ENCODE peak calls at places on chromosomes 7 and 10, in eight cellular contexts. One of them, this sample, is unnamed.

GRCh38 chr7:106059556-106059955 is 52.6 kb downstream of the SYPL1 start:
- DNase-seq in SHP77 treated with DMSO at 0.1 percent for 48 hours: no peak
- DNase-seq in fibroblast of the aortic adventitia: no peak
- DNase-seq in stimulated activated CD8-positive, alpha-beta memory T cell treated with anti-CD3 and anti-CD28 coated beads, Interleukin-2, amount 100 ng/mL, for 48 hours: no peak
- DNase-seq in chondrocyte: no peak
- DNase-seq in SK-N-SH: no peak
- DNase-seq in activated CD8-positive, alpha-beta memory T cell treated with anti-CD3 and anti-CD28 coated beads, Interleukin-2, amount 50 U/mL, for 4 hours: no peak
- DNase-seq in fibroblast of mammary gland: peak; percentile 16
- DNase-seq in this sample: no peak

GRCh38 chr10:13997650-13998049 is 333.1 kb downstream of the FRMD4A start:
- DNase-seq in SHP77 treated with DMSO at 0.1 percent for 48 hours: no peak
- DNase-seq in fibroblast of the aortic adventitia: peak; percentile 79
- DNase-seq in stimulated activated CD8-positive, alpha-beta memory T cell treated with anti-CD3 and anti-CD28 coated beads, Interleukin-2, amount 100 ng/mL, for 48 hours: no peak
- DNase-seq in chondrocyte: no peak
- DNase-seq in SK-N-SH: no peak
- DNase-seq in activated CD8-positive, alpha-beta memory T cell treated with anti-CD3 and anti-CD28 coated beads, Interleukin-2, amount 50 U/mL, for 4 hours: no peak
- DNase-seq in fibroblast of mammary gland: no peak
- DNase-seq in this sample: no peak

GRCh38 chr10:128268015-128268722 is 141.9 kb upstream of the MKI67 start:
- DNase-seq in SHP77 treated with DMSO at 0.1 percent for 48 hours: no peak
- DNase-seq in fibroblast of the aortic adventitia: no peak
- DNase-seq in stimulated activated CD8-positive, alpha-beta memory T cell treated with anti-CD3 and anti-CD28 coated beads, Interleukin-2, amount 100 ng/mL, for 48 hours: no peak
- DNase-seq in chondrocyte: no peak
- DNase-seq in SK-N-SH: peak; percentile 87
- DNase-seq in activated CD8-positive, alpha-beta memory T cell treated with anti-CD3 and anti-CD28 coated beads, Interleukin-2, amount 50 U/mL, for 4 hours: no peak
- DNase-seq in fibroblast of mammary gland: peak; percentile 5
- DNase-seq in this sample: no peak

GRCh38 chr7:82602066-82602465 is 158.5 kb upstream of the CACNA2D1 start:
- DNase-seq in SHP77 treated with DMSO at 0.1 percent for 48 hours: no peak
- DNase-seq in fibroblast of the aortic adventitia: no peak
- DNase-seq in stimulated activated CD8-positive, alpha-beta memory T cell treated with anti-CD3 and anti-CD28 coated beads, Interleukin-2, amount 100 ng/mL, for 48 hours: no peak
- DNase-seq in chondrocyte: no peak
- DNase-seq in SK-N-SH: no peak
- DNase-seq in activated CD8-positive, alpha-beta memory T cell treated with anti-CD3 and anti-CD28 coated beads, Interleukin-2, amount 50 U/mL, for 4 hours: no peak
- DNase-seq in fibroblast of mammary gland: no peak
- DNase-seq in this sample: no peak

GRCh38 chr10:1712314-1712713 is 25.0 kb downstream of the ADARB2 start:
- DNase-seq in SHP77 treated with DMSO at 0.1 percent for 48 hours: no peak
- DNase-seq in fibroblast of the aortic adventitia: no peak
- DNase-seq in stimulated activated CD8-positive, alpha-beta memory T cell treated with anti-CD3 and anti-CD28 coated beads, Interleukin-2, amount 100 ng/mL, for 48 hours: no peak
- DNase-seq in chondrocyte: no peak
- DNase-seq in SK-N-SH: no peak
- DNase-seq in activated CD8-positive, alpha-beta memory T cell treated with anti-CD3 and anti-CD28 coated beads, Interleukin-2, amount 50 U/mL, for 4 hours: no peak
- DNase-seq in fibroblast of mammary gland: no peak
- DNase-seq in this sample: no peak

GRCh38 chr7:7226407-7226806 is 44.1 kb downstream of the C1GALT1 start:
- DNase-seq in SHP77 treated with DMSO at 0.1 percent for 48 hours: no peak
- DNase-seq in fibroblast of the aortic adventitia: no peak
- DNase-seq in stimulated activated CD8-positive, alpha-beta memory T cell treated with anti-CD3 and anti-CD28 coated beads, Interleukin-2, amount 100 ng/mL, for 48 hours: no peak
- DNase-seq in chondrocyte: no peak
- DNase-seq in SK-N-SH: no peak
- DNase-seq in activated CD8-positive, alpha-beta memory T cell treated with anti-CD3 and anti-CD28 coated beads, Interleukin-2, amount 50 U/mL, for 4 hours: no peak
- DNase-seq in fibroblast of mammary gland: no peak
- DNase-seq in this sample: no peak

GRCh38 chr7:70289067-70289466 is 690.8 kb downstream of the AUTS2 start:
- DNase-seq in SHP77 treated with DMSO at 0.1 percent for 48 hours: no peak
- DNase-seq in fibroblast of the aortic adventitia: peak; percentile 5
- DNase-seq in stimulated activated CD8-positive, alpha-beta memory T cell treated with anti-CD3 and anti-CD28 coated beads, Interleukin-2, amount 100 ng/mL, for 48 hours: no peak
- DNase-seq in chondrocyte: no peak
- DNase-seq in SK-N-SH: no peak
- DNase-seq in activated CD8-positive, alpha-beta memory T cell treated with anti-CD3 and anti-CD28 coated beads, Interleukin-2, amount 50 U/mL, for 4 hours: no peak
- DNase-seq in fibroblast of mammary gland: peak; percentile 82
- DNase-seq in this sample: no peak

GRCh38 chr10:120586471-120586872 is 129.4 kb downstream of the PLPP4 start:
- DNase-seq in SHP77 treated with DMSO at 0.1 percent for 48 hours: no peak
- DNase-seq in fibroblast of the aortic adventitia: peak; percentile 52
- DNase-seq in stimulated activated CD8-positive, alpha-beta memory T cell treated with anti-CD3 and anti-CD28 coated beads, Interleukin-2, amount 100 ng/mL, for 48 hours: no peak
- DNase-seq in chondrocyte: no peak
- DNase-seq in SK-N-SH: no peak
- DNase-seq in activated CD8-positive, alpha-beta memory T cell treated with anti-CD3 and anti-CD28 coated beads, Interleukin-2, amount 50 U/mL, for 4 hours: no peak
- DNase-seq in fibroblast of mammary gland: peak; percentile 22
- DNase-seq in this sample: no peak

GRCh38 chr7:12757443-12757842 is 70.0 kb downstream of the ARL4A start:
- DNase-seq in SHP77 treated with DMSO at 0.1 percent for 48 hours: no peak
- DNase-seq in fibroblast of the aortic adventitia: peak; percentile 91
- DNase-seq in stimulated activated CD8-positive, alpha-beta memory T cell treated with anti-CD3 and anti-CD28 coated beads, Interleukin-2, amount 100 ng/mL, for 48 hours: no peak
- DNase-seq in chondrocyte: no peak
- DNase-seq in SK-N-SH: no peak
- DNase-seq in activated CD8-positive, alpha-beta memory T cell treated with anti-CD3 and anti-CD28 coated beads, Interleukin-2, amount 50 U/mL, for 4 hours: no peak
- DNase-seq in fibroblast of mammary gland: peak; percentile 91
- DNase-seq in this sample: no peak

GRCh38 chr10:103804866-103805265 is 50.5 kb downstream of the SH3PXD2A start:
- DNase-seq in SHP77 treated with DMSO at 0.1 percent for 48 hours: no peak
- DNase-seq in fibroblast of the aortic adventitia: no peak
- DNase-seq in stimulated activated CD8-positive, alpha-beta memory T cell treated with anti-CD3 and anti-CD28 coated beads, Interleukin-2, amount 100 ng/mL, for 48 hours: no peak
- DNase-seq in chondrocyte: no peak
- DNase-seq in SK-N-SH: no peak
- DNase-seq in activated CD8-positive, alpha-beta memory T cell treated with anti-CD3 and anti-CD28 coated beads, Interleukin-2, amount 50 U/mL, for 4 hours: no peak
- DNase-seq in fibroblast of mammary gland: no peak
- DNase-seq in this sample: no peak

GRCh38 chr10:69807696-69808095 is 6.0 kb downstream of the COL13A1 start:
- DNase-seq in SHP77 treated with DMSO at 0.1 percent for 48 hours: no peak
- DNase-seq in fibroblast of the aortic adventitia: peak; percentile 64
- DNase-seq in stimulated activated CD8-positive, alpha-beta memory T cell treated with anti-CD3 and anti-CD28 coated beads, Interleukin-2, amount 100 ng/mL, for 48 hours: no peak
- DNase-seq in chondrocyte: no peak
- DNase-seq in SK-N-SH: peak; percentile 32
- DNase-seq in activated CD8-positive, alpha-beta memory T cell treated with anti-CD3 and anti-CD28 coated beads, Interleukin-2, amount 50 U/mL, for 4 hours: no peak
- DNase-seq in fibroblast of mammary gland: peak; percentile 26
- DNase-seq in this sample: no peak

GRCh38 chr10:130021373-130021950 is 57.4 kb upstream of the EBF3 start:
- DNase-seq in SHP77 treated with DMSO at 0.1 percent for 48 hours: no peak
- DNase-seq in fibroblast of the aortic adventitia: peak; percentile 93
- DNase-seq in stimulated activated CD8-positive, alpha-beta memory T cell treated with anti-CD3 and anti-CD28 coated beads, Interleukin-2, amount 100 ng/mL, for 48 hours: no peak
- DNase-seq in chondrocyte: no peak
- DNase-seq in SK-N-SH: no peak
- DNase-seq in activated CD8-positive, alpha-beta memory T cell treated with anti-CD3 and anti-CD28 coated beads, Interleukin-2, amount 50 U/mL, for 4 hours: no peak
- DNase-seq in fibroblast of mammary gland: peak; percentile 95
- DNase-seq in this sample: no peak

GRCh38 chr10:119634219-119634544 is 17.0 kb upstream of the BAG3 start:
- DNase-seq in SHP77 treated with DMSO at 0.1 percent for 48 hours: no peak
- DNase-seq in fibroblast of the aortic adventitia: peak; percentile 46
- DNase-seq in stimulated activated CD8-positive, alpha-beta memory T cell treated with anti-CD3 and anti-CD28 coated beads, Interleukin-2, amount 100 ng/mL, for 48 hours: no peak
- DNase-seq in chondrocyte: no peak
- DNase-seq in SK-N-SH: no peak
- DNase-seq in activated CD8-positive, alpha-beta memory T cell treated with anti-CD3 and anti-CD28 coated beads, Interleukin-2, amount 50 U/mL, for 4 hours: no peak
- DNase-seq in fibroblast of mammary gland: peak; percentile 48
- DNase-seq in this sample: no peak

GRCh38 chr10:124708922-124709520 is 35.2 kb downstream of the FAM53B start:
- DNase-seq in SHP77 treated with DMSO at 0.1 percent for 48 hours: no peak
- DNase-seq in fibroblast of the aortic adventitia: no peak
- DNase-seq in stimulated activated CD8-positive, alpha-beta memory T cell treated with anti-CD3 and anti-CD28 coated beads, Interleukin-2, amount 100 ng/mL, for 48 hours: no peak
- DNase-seq in chondrocyte: no peak
- DNase-seq in SK-N-SH: peak; percentile 85
- DNase-seq in activated CD8-positive, alpha-beta memory T cell treated with anti-CD3 and anti-CD28 coated beads, Interleukin-2, amount 50 U/mL, for 4 hours: no peak
- DNase-seq in fibroblast of mammary gland: no peak
- DNase-seq in this sample: peak; percentile 47

GRCh38 chr7:138958026-138958956 is 22.9 kb downstream of the KIAA1549 start:
- DNase-seq in SHP77 treated with DMSO at 0.1 percent for 48 hours: no peak
- DNase-seq in fibroblast of the aortic adventitia: no peak
- DNase-seq in stimulated activated CD8-positive, alpha-beta memory T cell treated with anti-CD3 and anti-CD28 coated beads, Interleukin-2, amount 100 ng/mL, for 48 hours: no peak
- DNase-seq in chondrocyte: no peak
- DNase-seq in SK-N-SH: no peak
- DNase-seq in activated CD8-positive, alpha-beta memory T cell treated with anti-CD3 and anti-CD28 coated beads, Interleukin-2, amount 50 U/mL, for 4 hours: no peak
- DNase-seq in fibroblast of mammary gland: no peak
- DNase-seq in this sample: no peak

GRCh38 chr10:80319725-80320290 is 30.4 kb upstream of the MAT1A start:
- DNase-seq in SHP77 treated with DMSO at 0.1 percent for 48 hours: no peak
- DNase-seq in fibroblast of the aortic adventitia: no peak
- DNase-seq in stimulated activated CD8-positive, alpha-beta memory T cell treated with anti-CD3 and anti-CD28 coated beads, Interleukin-2, amount 100 ng/mL, for 48 hours: no peak
- DNase-seq in chondrocyte: no peak
- DNase-seq in SK-N-SH: no peak
- DNase-seq in activated CD8-positive, alpha-beta memory T cell treated with anti-CD3 and anti-CD28 coated beads, Interleukin-2, amount 50 U/mL, for 4 hours: no peak
- DNase-seq in fibroblast of mammary gland: no peak
- DNase-seq in this sample: no peak

GRCh38 chr7:66110861-66111260 is 3.8 kb upstream of the CRCP start:
- DNase-seq in SHP77 treated with DMSO at 0.1 percent for 48 hours: no peak
- DNase-seq in fibroblast of the aortic adventitia: peak; percentile 91
- DNase-seq in stimulated activated CD8-positive, alpha-beta memory T cell treated with anti-CD3 and anti-CD28 coated beads, Interleukin-2, amount 100 ng/mL, for 48 hours: no peak
- DNase-seq in chondrocyte: no peak
- DNase-seq in SK-N-SH: no peak
- DNase-seq in activated CD8-positive, alpha-beta memory T cell treated with anti-CD3 and anti-CD28 coated beads, Interleukin-2, amount 50 U/mL, for 4 hours: no peak
- DNase-seq in fibroblast of mammary gland: peak; percentile 97
- DNase-seq in this sample: no peak

GRCh38 chr7:29335188-29336083 is 140.9 kb downstream of the CHN2 start:
- DNase-seq in SHP77 treated with DMSO at 0.1 percent for 48 hours: no peak
- DNase-seq in fibroblast of the aortic adventitia: no peak
- DNase-seq in stimulated activated CD8-positive, alpha-beta memory T cell treated with anti-CD3 and anti-CD28 coated beads, Interleukin-2, amount 100 ng/mL, for 48 hours: no peak
- DNase-seq in chondrocyte: no peak
- DNase-seq in SK-N-SH: peak; percentile 57
- DNase-seq in activated CD8-positive, alpha-beta memory T cell treated with anti-CD3 and anti-CD28 coated beads, Interleukin-2, amount 50 U/mL, for 4 hours: no peak
- DNase-seq in fibroblast of mammary gland: no peak
- DNase-seq in this sample: no peak

GRCh38 chr10:99540673-99541531 is 8.2 kb downstream of the NKX2-3 start:
- DNase-seq in SHP77 treated with DMSO at 0.1 percent for 48 hours: no peak
- DNase-seq in fibroblast of the aortic adventitia: no peak
- DNase-seq in stimulated activated CD8-positive, alpha-beta memory T cell treated with anti-CD3 and anti-CD28 coated beads, Interleukin-2, amount 100 ng/mL, for 48 hours: no peak
- DNase-seq in chondrocyte: no peak
- DNase-seq in SK-N-SH: peak; percentile 45
- DNase-seq in activated CD8-positive, alpha-beta memory T cell treated with anti-CD3 and anti-CD28 coated beads, Interleukin-2, amount 50 U/mL, for 4 hours: no peak
- DNase-seq in fibroblast of mammary gland: no peak
- DNase-seq in this sample: no peak

GRCh38 chr10:43231523-43232078 is 35.3 kb downstream of the RASGEF1A start:
- DNase-seq in SHP77 treated with DMSO at 0.1 percent for 48 hours: no peak
- DNase-seq in fibroblast of the aortic adventitia: no peak
- DNase-seq in stimulated activated CD8-positive, alpha-beta memory T cell treated with anti-CD3 and anti-CD28 coated beads, Interleukin-2, amount 100 ng/mL, for 48 hours: no peak
- DNase-seq in chondrocyte: peak; percentile 74
- DNase-seq in SK-N-SH: no peak
- DNase-seq in activated CD8-positive, alpha-beta memory T cell treated with anti-CD3 and anti-CD28 coated beads, Interleukin-2, amount 50 U/mL, for 4 hours: peak; percentile 32
- DNase-seq in fibroblast of mammary gland: no peak
- DNase-seq in this sample: peak; percentile 76

GRCh38 chr7:32586291-32587221 is 91.3 kb downstream of the AVL9 start:
- DNase-seq in SHP77 treated with DMSO at 0.1 percent for 48 hours: no peak
- DNase-seq in fibroblast of the aortic adventitia: peak; percentile 97
- DNase-seq in stimulated activated CD8-positive, alpha-beta memory T cell treated with anti-CD3 and anti-CD28 coated beads, Interleukin-2, amount 100 ng/mL, for 48 hours: no peak
- DNase-seq in chondrocyte: no peak
- DNase-seq in SK-N-SH: no peak
- DNase-seq in activated CD8-positive, alpha-beta memory T cell treated with anti-CD3 and anti-CD28 coated beads, Interleukin-2, amount 50 U/mL, for 4 hours: no peak
- DNase-seq in fibroblast of mammary gland: peak; percentile 97
- DNase-seq in this sample: no peak

GRCh38 chr10:30701471-30702173 is 72.1 kb upstream of the LYZL2 start:
- DNase-seq in SHP77 treated with DMSO at 0.1 percent for 48 hours: no peak
- DNase-seq in fibroblast of the aortic adventitia: peak; percentile 39
- DNase-seq in stimulated activated CD8-positive, alpha-beta memory T cell treated with anti-CD3 and anti-CD28 coated beads, Interleukin-2, amount 100 ng/mL, for 48 hours: peak; percentile 80
- DNase-seq in chondrocyte: no peak
- DNase-seq in SK-N-SH: peak; percentile 48
- DNase-seq in activated CD8-positive, alpha-beta memory T cell treated with anti-CD3 and anti-CD28 coated beads, Interleukin-2, amount 50 U/mL, for 4 hours: peak; percentile 62
- DNase-seq in fibroblast of mammary gland: peak; percentile 71
- DNase-seq in this sample: no peak

GRCh38 chr7:14924398-14924797 is 21.8 kb upstream of the DGKB start:
- DNase-seq in SHP77 treated with DMSO at 0.1 percent for 48 hours: no peak
- DNase-seq in fibroblast of the aortic adventitia: peak; percentile 47
- DNase-seq in stimulated activated CD8-positive, alpha-beta memory T cell treated with anti-CD3 and anti-CD28 coated beads, Interleukin-2, amount 100 ng/mL, for 48 hours: no peak
- DNase-seq in chondrocyte: no peak
- DNase-seq in SK-N-SH: no peak
- DNase-seq in activated CD8-positive, alpha-beta memory T cell treated with anti-CD3 and anti-CD28 coated beads, Interleukin-2, amount 50 U/mL, for 4 hours: no peak
- DNase-seq in fibroblast of mammary gland: peak; percentile 23
- DNase-seq in this sample: no peak

GRCh38 chr7:92904292-92905131 is 68.1 kb upstream of the CDK6 start:
- DNase-seq in SHP77 treated with DMSO at 0.1 percent for 48 hours: no peak
- DNase-seq in fibroblast of the aortic adventitia: peak; percentile 78
- DNase-seq in stimulated activated CD8-positive, alpha-beta memory T cell treated with anti-CD3 and anti-CD28 coated beads, Interleukin-2, amount 100 ng/mL, for 48 hours: peak; percentile 78
- DNase-seq in chondrocyte: peak; percentile 48
- DNase-seq in SK-N-SH: peak; percentile 27
- DNase-seq in activated CD8-positive, alpha-beta memory T cell treated with anti-CD3 and anti-CD28 coated beads, Interleukin-2, amount 50 U/mL, for 4 hours: peak; percentile 78
- DNase-seq in fibroblast of mammary gland: peak; percentile 96
- DNase-seq in this sample: peak; percentile 17

GRCh38 chr7:11951909-11952308 is 119.9 kb upstream of the THSD7A start:
- DNase-seq in SHP77 treated with DMSO at 0.1 percent for 48 hours: no peak
- DNase-seq in fibroblast of the aortic adventitia: no peak
- DNase-seq in stimulated activated CD8-positive, alpha-beta memory T cell treated with anti-CD3 and anti-CD28 coated beads, Interleukin-2, amount 100 ng/mL, for 48 hours: no peak
- DNase-seq in chondrocyte: no peak
- DNase-seq in SK-N-SH: no peak
- DNase-seq in activated CD8-positive, alpha-beta memory T cell treated with anti-CD3 and anti-CD28 coated beads, Interleukin-2, amount 50 U/mL, for 4 hours: no peak
- DNase-seq in fibroblast of mammary gland: no peak
- DNase-seq in this sample: no peak

GRCh38 chr10:121078672-121079102 is 227.5 kb downstream of the WDR11 start:
- DNase-seq in SHP77 treated with DMSO at 0.1 percent for 48 hours: no peak
- DNase-seq in fibroblast of the aortic adventitia: no peak
- DNase-seq in stimulated activated CD8-positive, alpha-beta memory T cell treated with anti-CD3 and anti-CD28 coated beads, Interleukin-2, amount 100 ng/mL, for 48 hours: no peak
- DNase-seq in chondrocyte: no peak
- DNase-seq in SK-N-SH: no peak
- DNase-seq in activated CD8-positive, alpha-beta memory T cell treated with anti-CD3 and anti-CD28 coated beads, Interleukin-2, amount 50 U/mL, for 4 hours: no peak
- DNase-seq in fibroblast of mammary gland: no peak
- DNase-seq in this sample: no peak

GRCh38 chr7:28776463-28777157 is 181.5 kb downstream of the TRIL start:
- DNase-seq in SHP77 treated with DMSO at 0.1 percent for 48 hours: no peak
- DNase-seq in fibroblast of the aortic adventitia: no peak
- DNase-seq in stimulated activated CD8-positive, alpha-beta memory T cell treated with anti-CD3 and anti-CD28 coated beads, Interleukin-2, amount 100 ng/mL, for 48 hours: no peak
- DNase-seq in chondrocyte: no peak
- DNase-seq in SK-N-SH: no peak
- DNase-seq in activated CD8-positive, alpha-beta memory T cell treated with anti-CD3 and anti-CD28 coated beads, Interleukin-2, amount 50 U/mL, for 4 hours: no peak
- DNase-seq in fibroblast of mammary gland: no peak
- DNase-seq in this sample: no peak

GRCh38 chr7:75534727-75535307 is 42.7 kb downstream of the SPDYE5 start:
- DNase-seq in SHP77 treated with DMSO at 0.1 percent for 48 hours: no peak
- DNase-seq in fibroblast of the aortic adventitia: peak; percentile 10
- DNase-seq in stimulated activated CD8-positive, alpha-beta memory T cell treated with anti-CD3 and anti-CD28 coated beads, Interleukin-2, amount 100 ng/mL, for 48 hours: no peak
- DNase-seq in chondrocyte: no peak
- DNase-seq in SK-N-SH: no peak
- DNase-seq in activated CD8-positive, alpha-beta memory T cell treated with anti-CD3 and anti-CD28 coated beads, Interleukin-2, amount 50 U/mL, for 4 hours: no peak
- DNase-seq in fibroblast of mammary gland: peak; percentile 51
- DNase-seq in this sample: no peak

GRCh38 chr10:102436312-102436711 is 3.9 kb upstream of the CUEDC2 start:
- DNase-seq in SHP77 treated with DMSO at 0.1 percent for 48 hours: no peak
- DNase-seq in fibroblast of the aortic adventitia: no peak
- DNase-seq in stimulated activated CD8-positive, alpha-beta memory T cell treated with anti-CD3 and anti-CD28 coated beads, Interleukin-2, amount 100 ng/mL, for 48 hours: no peak
- DNase-seq in chondrocyte: no peak
- DNase-seq in SK-N-SH: no peak
- DNase-seq in activated CD8-positive, alpha-beta memory T cell treated with anti-CD3 and anti-CD28 coated beads, Interleukin-2, amount 50 U/mL, for 4 hours: no peak
- DNase-seq in fibroblast of mammary gland: no peak
- DNase-seq in this sample: peak; percentile 61

GRCh38 chr10:89158446-89158845 is 48.7 kb downstream of the CH25H start:
- DNase-seq in SHP77 treated with DMSO at 0.1 percent for 48 hours: no peak
- DNase-seq in fibroblast of the aortic adventitia: peak; percentile 67
- DNase-seq in stimulated activated CD8-positive, alpha-beta memory T cell treated with anti-CD3 and anti-CD28 coated beads, Interleukin-2, amount 100 ng/mL, for 48 hours: no peak
- DNase-seq in chondrocyte: no peak
- DNase-seq in SK-N-SH: no peak
- DNase-seq in activated CD8-positive, alpha-beta memory T cell treated with anti-CD3 and anti-CD28 coated beads, Interleukin-2, amount 50 U/mL, for 4 hours: no peak
- DNase-seq in fibroblast of mammary gland: peak; percentile 93
- DNase-seq in this sample: no peak

GRCh38 chr7:41096921-41097320 is 606.0 kb downstream of the INHBA start:
- DNase-seq in SHP77 treated with DMSO at 0.1 percent for 48 hours: no peak
- DNase-seq in fibroblast of the aortic adventitia: peak; percentile 39
- DNase-seq in stimulated activated CD8-positive, alpha-beta memory T cell treated with anti-CD3 and anti-CD28 coated beads, Interleukin-2, amount 100 ng/mL, for 48 hours: no peak
- DNase-seq in chondrocyte: no peak
- DNase-seq in SK-N-SH: no peak
- DNase-seq in activated CD8-positive, alpha-beta memory T cell treated with anti-CD3 and anti-CD28 coated beads, Interleukin-2, amount 50 U/mL, for 4 hours: no peak
- DNase-seq in fibroblast of mammary gland: peak; percentile 87
- DNase-seq in this sample: no peak

GRCh38 chr10:7102557-7103349 is 308.1 kb downstream of the SFMBT2 start:
- DNase-seq in SHP77 treated with DMSO at 0.1 percent for 48 hours: no peak
- DNase-seq in fibroblast of the aortic adventitia: no peak
- DNase-seq in stimulated activated CD8-positive, alpha-beta memory T cell treated with anti-CD3 and anti-CD28 coated beads, Interleukin-2, amount 100 ng/mL, for 48 hours: no peak
- DNase-seq in chondrocyte: no peak
- DNase-seq in SK-N-SH: no peak
- DNase-seq in activated CD8-positive, alpha-beta memory T cell treated with anti-CD3 and anti-CD28 coated beads, Interleukin-2, amount 50 U/mL, for 4 hours: no peak
- DNase-seq in fibroblast of mammary gland: no peak
- DNase-seq in this sample: no peak

GRCh38 chr10:30186371-30186875 is 127.0 kb upstream of the JCAD start:
- DNase-seq in SHP77 treated with DMSO at 0.1 percent for 48 hours: no peak
- DNase-seq in fibroblast of the aortic adventitia: no peak
- DNase-seq in stimulated activated CD8-positive, alpha-beta memory T cell treated with anti-CD3 and anti-CD28 coated beads, Interleukin-2, amount 100 ng/mL, for 48 hours: no peak
- DNase-seq in chondrocyte: no peak
- DNase-seq in SK-N-SH: no peak
- DNase-seq in activated CD8-positive, alpha-beta memory T cell treated with anti-CD3 and anti-CD28 coated beads, Interleukin-2, amount 50 U/mL, for 4 hours: no peak
- DNase-seq in fibroblast of mammary gland: peak; percentile 21
- DNase-seq in this sample: peak; percentile 61

GRCh38 chr7:43906327-43907010 is at the start of gene URGCP:
- DNase-seq in SHP77 treated with DMSO at 0.1 percent for 48 hours: no peak
- DNase-seq in fibroblast of the aortic adventitia: peak; percentile 17
- DNase-seq in stimulated activated CD8-positive, alpha-beta memory T cell treated with anti-CD3 and anti-CD28 coated beads, Interleukin-2, amount 100 ng/mL, for 48 hours: peak; percentile 39
- DNase-seq in chondrocyte: no peak
- DNase-seq in SK-N-SH: peak; percentile 96
- DNase-seq in activated CD8-positive, alpha-beta memory T cell treated with anti-CD3 and anti-CD28 coated beads, Interleukin-2, amount 50 U/mL, for 4 hours: peak; percentile 59
- DNase-seq in fibroblast of mammary gland: no peak
- DNase-seq in this sample: peak; percentile 35